ENCODE peak calls at places on chromosomes 13 and 19, in six cellular contexts. One of them, this sample, is unnamed.

GRCh38 chr19:4744451-4745170 is 21.0 kb upstream of the DPP9 start:
- DNase-seq in activated CD4-positive, alpha-beta T cell treated with anti-CD3 and anti-CD28 coated beads for 4 hours: no peak
- DNase-seq in T follicular helper cell: no peak
- DNase-seq in psoas muscle: no peak
- DNase-seq in naive thymus-derived CD4-positive, alpha-beta T cell: no peak
- DNase-seq in uterus: peak; percentile 87
- DNase-seq in this sample: peak; percentile 63

GRCh38 chr19:29492761-29493160 is 33.0 kb upstream of the VSTM2B start:
- DNase-seq in T follicular helper cell: no peak
- DNase-seq in uterus: no peak
- DNase-seq in naive thymus-derived CD4-positive, alpha-beta T cell: no peak
- DNase-seq in activated CD4-positive, alpha-beta T cell treated with anti-CD3 and anti-CD28 coated beads for 4 hours: no peak
- DNase-seq in psoas muscle: no peak
- DNase-seq in this sample: no peak

GRCh38 chr13:59230484-59231264 is 933.1 kb downstream of the DIAPH3 start:
- DNase-seq in psoas muscle: no peak
- DNase-seq in uterus: no peak
- DNase-seq in activated CD4-positive, alpha-beta T cell treated with anti-CD3 and anti-CD28 coated beads for 4 hours: no peak
- DNase-seq in naive thymus-derived CD4-positive, alpha-beta T cell: no peak
- DNase-seq in T follicular helper cell: no peak
- DNase-seq in this sample: no peak

GRCh38 chr19:49850487-49851342 is at the start of gene PTOV1:
- DNase-seq in uterus: peak; percentile 92
- DNase-seq in T follicular helper cell: peak; percentile 80
- DNase-seq in activated CD4-positive, alpha-beta T cell treated with anti-CD3 and anti-CD28 coated beads for 4 hours: peak; percentile 85
- DNase-seq in psoas muscle: peak; percentile 91
- DNase-seq in naive thymus-derived CD4-positive, alpha-beta T cell: peak; percentile 80
- DNase-seq in this sample: peak; percentile 94

GRCh38 chr19:33831835-33832234 is 35.2 kb downstream of the KCTD15 start:
- DNase-seq in naive thymus-derived CD4-positive, alpha-beta T cell: no peak
- DNase-seq in activated CD4-positive, alpha-beta T cell treated with anti-CD3 and anti-CD28 coated beads for 4 hours: no peak
- DNase-seq in T follicular helper cell: no peak
- DNase-seq in psoas muscle: no peak
- DNase-seq in uterus: no peak
- DNase-seq in this sample: no peak

GRCh38 chr19:377801-378581 is 31.0 kb downstream of the C2CD4C start:
- DNase-seq in uterus: no peak
- DNase-seq in activated CD4-positive, alpha-beta T cell treated with anti-CD3 and anti-CD28 coated beads for 4 hours: no peak
- DNase-seq in naive thymus-derived CD4-positive, alpha-beta T cell: no peak
- DNase-seq in T follicular helper cell: no peak
- DNase-seq in psoas muscle: no peak
- DNase-seq in this sample: no peak

GRCh38 chr13:106532111-106532929 is 3.1 kb downstream of the EFNB2 start:
- DNase-seq in uterus: no peak
- DNase-seq in T follicular helper cell: no peak
- DNase-seq in psoas muscle: no peak
- DNase-seq in naive thymus-derived CD4-positive, alpha-beta T cell: no peak
- DNase-seq in activated CD4-positive, alpha-beta T cell treated with anti-CD3 and anti-CD28 coated beads for 4 hours: no peak
- DNase-seq in this sample: no peak

GRCh38 chr13:40996433-40997095 is 22.6 kb downstream of the ELF1 start:
- DNase-seq in psoas muscle: no peak
- DNase-seq in uterus: no peak
- DNase-seq in T follicular helper cell: no peak
- DNase-seq in naive thymus-derived CD4-positive, alpha-beta T cell: no peak
- DNase-seq in activated CD4-positive, alpha-beta T cell treated with anti-CD3 and anti-CD28 coated beads for 4 hours: no peak
- DNase-seq in this sample: no peak

GRCh38 chr13:102291587-102292218 is 110.1 kb downstream of the FGF14 start:
- DNase-seq in activated CD4-positive, alpha-beta T cell treated with anti-CD3 and anti-CD28 coated beads for 4 hours: no peak
- DNase-seq in uterus: no peak
- DNase-seq in naive thymus-derived CD4-positive, alpha-beta T cell: no peak
- DNase-seq in T follicular helper cell: no peak
- DNase-seq in psoas muscle: no peak
- DNase-seq in this sample: no peak

GRCh38 chr19:6521718-6522646 is 8.8 kb upstream of the TNFSF9 start:
- DNase-seq in naive thymus-derived CD4-positive, alpha-beta T cell: no peak
- DNase-seq in psoas muscle: no peak
- DNase-seq in activated CD4-positive, alpha-beta T cell treated with anti-CD3 and anti-CD28 coated beads for 4 hours: peak; percentile 50
- DNase-seq in T follicular helper cell: peak; percentile 38
- DNase-seq in uterus: no peak
- DNase-seq in this sample: no peak

GRCh38 chr19:416416-416815 is 7.5 kb upstream of the C2CD4C start:
- DNase-seq in uterus: no peak
- DNase-seq in T follicular helper cell: no peak
- DNase-seq in psoas muscle: no peak
- DNase-seq in activated CD4-positive, alpha-beta T cell treated with anti-CD3 and anti-CD28 coated beads for 4 hours: no peak
- DNase-seq in naive thymus-derived CD4-positive, alpha-beta T cell: no peak
- DNase-seq in this sample: no peak

GRCh38 chr19:7509625-7510024 is 6.3 kb upstream of the ZNF358 start:
- DNase-seq in uterus: no peak
- DNase-seq in psoas muscle: no peak
- DNase-seq in T follicular helper cell: no peak
- DNase-seq in activated CD4-positive, alpha-beta T cell treated with anti-CD3 and anti-CD28 coated beads for 4 hours: no peak
- DNase-seq in naive thymus-derived CD4-positive, alpha-beta T cell: no peak
- DNase-seq in this sample: no peak

GRCh38 chr13:94620286-94620896 is 18.7 kb downstream of the GPR180 start:
- DNase-seq in naive thymus-derived CD4-positive, alpha-beta T cell: no peak
- DNase-seq in uterus: no peak
- DNase-seq in psoas muscle: no peak
- DNase-seq in activated CD4-positive, alpha-beta T cell treated with anti-CD3 and anti-CD28 coated beads for 4 hours: no peak
- DNase-seq in T follicular helper cell: no peak
- DNase-seq in this sample: no peak

GRCh38 chr13:43036386-43037220 is 13.2 kb downstream of the DNAJC15 start:
- DNase-seq in T follicular helper cell: no peak
- DNase-seq in naive thymus-derived CD4-positive, alpha-beta T cell: no peak
- DNase-seq in uterus: no peak
- DNase-seq in psoas muscle: no peak
- DNase-seq in activated CD4-positive, alpha-beta T cell treated with anti-CD3 and anti-CD28 coated beads for 4 hours: no peak
- DNase-seq in this sample: no peak

GRCh38 chr13:73335226-73335625 is 276.4 kb downstream of the KLF5 start:
- DNase-seq in psoas muscle: no peak
- DNase-seq in naive thymus-derived CD4-positive, alpha-beta T cell: no peak
- DNase-seq in T follicular helper cell: no peak
- DNase-seq in uterus: no peak
- DNase-seq in activated CD4-positive, alpha-beta T cell treated with anti-CD3 and anti-CD28 coated beads for 4 hours: no peak
- DNase-seq in this sample: no peak

GRCh38 chr19:22545751-22546150 is 88.4 kb upstream of the ZNF492 start:
- DNase-seq in psoas muscle: no peak
- DNase-seq in naive thymus-derived CD4-positive, alpha-beta T cell: no peak
- DNase-seq in T follicular helper cell: no peak
- DNase-seq in activated CD4-positive, alpha-beta T cell treated with anti-CD3 and anti-CD28 coated beads for 4 hours: no peak
- DNase-seq in uterus: peak; percentile 58
- DNase-seq in this sample: peak; percentile 28

GRCh38 chr13:70375718-70376117 is 267.5 kb upstream of the KLHL1 start:
- DNase-seq in psoas muscle: no peak
- DNase-seq in uterus: no peak
- DNase-seq in naive thymus-derived CD4-positive, alpha-beta T cell: no peak
- DNase-seq in activated CD4-positive, alpha-beta T cell treated with anti-CD3 and anti-CD28 coated beads for 4 hours: no peak
- DNase-seq in T follicular helper cell: no peak
- DNase-seq in this sample: no peak

GRCh38 chr19:48720251-48720612 is 707 bp upstream of the MAMSTR start:
- DNase-seq in naive thymus-derived CD4-positive, alpha-beta T cell: no peak
- DNase-seq in uterus: no peak
- DNase-seq in psoas muscle: peak; percentile 51
- DNase-seq in activated CD4-positive, alpha-beta T cell treated with anti-CD3 and anti-CD28 coated beads for 4 hours: no peak
- DNase-seq in T follicular helper cell: no peak
- DNase-seq in this sample: no peak

GRCh38 chr13:44394649-44395048 is 21.0 kb downstream of the SERP2 start:
- DNase-seq in uterus: no peak
- DNase-seq in psoas muscle: no peak
- DNase-seq in T follicular helper cell: no peak
- DNase-seq in activated CD4-positive, alpha-beta T cell treated with anti-CD3 and anti-CD28 coated beads for 4 hours: no peak
- DNase-seq in naive thymus-derived CD4-positive, alpha-beta T cell: no peak
- DNase-seq in this sample: no peak

GRCh38 chr19:16199275-16199932 is 1.7 kb downstream of the AP1M1 start:
- DNase-seq in psoas muscle: no peak
- DNase-seq in activated CD4-positive, alpha-beta T cell treated with anti-CD3 and anti-CD28 coated beads for 4 hours: no peak
- DNase-seq in naive thymus-derived CD4-positive, alpha-beta T cell: no peak
- DNase-seq in uterus: no peak
- DNase-seq in T follicular helper cell: no peak
- DNase-seq in this sample: no peak

GRCh38 chr19:48673436-48674100 is 751 bp upstream of the NTN5 start:
- DNase-seq in activated CD4-positive, alpha-beta T cell treated with anti-CD3 and anti-CD28 coated beads for 4 hours: no peak
- DNase-seq in psoas muscle: no peak
- DNase-seq in naive thymus-derived CD4-positive, alpha-beta T cell: no peak
- DNase-seq in uterus: no peak
- DNase-seq in T follicular helper cell: no peak
- DNase-seq in this sample: no peak

GRCh38 chr19:46197314-46198070 is 32.0 kb upstream of the IGFL1 start:
- DNase-seq in psoas muscle: no peak
- DNase-seq in uterus: no peak
- DNase-seq in T follicular helper cell: no peak
- DNase-seq in naive thymus-derived CD4-positive, alpha-beta T cell: no peak
- DNase-seq in activated CD4-positive, alpha-beta T cell treated with anti-CD3 and anti-CD28 coated beads for 4 hours: no peak
- DNase-seq in this sample: no peak

GRCh38 chr19:1857648-1858326 is 5.6 kb downstream of the KLF16 start:
- DNase-seq in uterus: no peak
- DNase-seq in naive thymus-derived CD4-positive, alpha-beta T cell: no peak
- DNase-seq in psoas muscle: no peak
- DNase-seq in T follicular helper cell: no peak
- DNase-seq in activated CD4-positive, alpha-beta T cell treated with anti-CD3 and anti-CD28 coated beads for 4 hours: no peak
- DNase-seq in this sample: no peak

GRCh38 chr19:35846038-35846668 is 6.2 kb downstream of the NPHS1 start:
- DNase-seq in uterus: no peak
- DNase-seq in naive thymus-derived CD4-positive, alpha-beta T cell: no peak
- DNase-seq in T follicular helper cell: no peak
- DNase-seq in activated CD4-positive, alpha-beta T cell treated with anti-CD3 and anti-CD28 coated beads for 4 hours: no peak
- DNase-seq in psoas muscle: no peak
- DNase-seq in this sample: no peak

GRCh38 chr19:9917322-9917721 is 19.0 kb downstream of the OLFM2 start:
- DNase-seq in T follicular helper cell: no peak
- DNase-seq in uterus: peak; percentile 24
- DNase-seq in naive thymus-derived CD4-positive, alpha-beta T cell: no peak
- DNase-seq in activated CD4-positive, alpha-beta T cell treated with anti-CD3 and anti-CD28 coated beads for 4 hours: no peak
- DNase-seq in psoas muscle: no peak
- DNase-seq in this sample: no peak

GRCh38 chr13:48258002-48258401 is 25.0 kb downstream of the ITM2B start:
- DNase-seq in psoas muscle: no peak
- DNase-seq in naive thymus-derived CD4-positive, alpha-beta T cell: no peak
- DNase-seq in uterus: no peak
- DNase-seq in activated CD4-positive, alpha-beta T cell treated with anti-CD3 and anti-CD28 coated beads for 4 hours: no peak
- DNase-seq in T follicular helper cell: no peak
- DNase-seq in this sample: no peak

GRCh38 chr13:79522583-79522982 is 41.6 kb downstream of the NDFIP2 start:
- DNase-seq in uterus: no peak
- DNase-seq in T follicular helper cell: no peak
- DNase-seq in psoas muscle: no peak
- DNase-seq in activated CD4-positive, alpha-beta T cell treated with anti-CD3 and anti-CD28 coated beads for 4 hours: no peak
- DNase-seq in naive thymus-derived CD4-positive, alpha-beta T cell: no peak
- DNase-seq in this sample: no peak